ENCODE peak calls at places on chromosomes 16 and 17, in seven cellular contexts. One of them, this sample, is unnamed.

GRCh38 chr16:22353188-22353919 is 21.1 kb downstream of the CDR2 start:
- DNase-seq in caudate nucleus: no peak
- DNase-seq in M059J: peak
- DNase-seq in activated T-cell treated with anti-CD3 and anti-CD28 coated beads for 1 hour: no peak
- DNase-seq in anterior cingulate cortex: no peak
- DNase-seq in Ammon's horn: no peak
- DNase-seq in non-pigmented ciliary epithelial cell: peak
- DNase-seq in this sample: peak

GRCh38 chr17:46003907-46004748 is 5.1 kb downstream of the STH start:
- DNase-seq in M059J: peak
- DNase-seq in activated T-cell treated with anti-CD3 and anti-CD28 coated beads for 1 hour: no peak
- DNase-seq in Ammon's horn: peak
- DNase-seq in caudate nucleus: peak
- DNase-seq in anterior cingulate cortex: peak
- DNase-seq in non-pigmented ciliary epithelial cell: no peak
- DNase-seq in this sample: no peak

GRCh38 chr16:76226011-76226410 is 51.2 kb upstream of the CNTNAP4 start:
- DNase-seq in activated T-cell treated with anti-CD3 and anti-CD28 coated beads for 1 hour: no peak
- DNase-seq in Ammon's horn: no peak
- DNase-seq in non-pigmented ciliary epithelial cell: no peak
- DNase-seq in M059J: peak
- DNase-seq in anterior cingulate cortex: no peak
- DNase-seq in caudate nucleus: no peak
- DNase-seq in this sample: no peak

GRCh38 chr16:69243479-69243878 is 56.5 kb downstream of the SNTB2 start:
- DNase-seq in activated T-cell treated with anti-CD3 and anti-CD28 coated beads for 1 hour: no peak
- DNase-seq in Ammon's horn: no peak
- DNase-seq in non-pigmented ciliary epithelial cell: peak
- DNase-seq in caudate nucleus: no peak
- DNase-seq in anterior cingulate cortex: no peak
- DNase-seq in M059J: no peak
- DNase-seq in this sample: peak

GRCh38 chr16:67404740-67405226 is 11.5 kb upstream of the TPPP3 start:
- DNase-seq in Ammon's horn: no peak
- DNase-seq in non-pigmented ciliary epithelial cell: no peak
- DNase-seq in activated T-cell treated with anti-CD3 and anti-CD28 coated beads for 1 hour: no peak
- DNase-seq in anterior cingulate cortex: no peak
- DNase-seq in caudate nucleus: no peak
- DNase-seq in M059J: no peak
- DNase-seq in this sample: no peak

GRCh38 chr17:30321314-30321713 is 12.5 kb downstream of the TMIGD1 start:
- DNase-seq in anterior cingulate cortex: no peak
- DNase-seq in non-pigmented ciliary epithelial cell: no peak
- DNase-seq in Ammon's horn: no peak
- DNase-seq in M059J: no peak
- DNase-seq in caudate nucleus: no peak
- DNase-seq in activated T-cell treated with anti-CD3 and anti-CD28 coated beads for 1 hour: no peak
- DNase-seq in this sample: no peak

GRCh38 chr17:43917016-43917347 is 9.6 kb upstream of the MPP2 start:
- DNase-seq in anterior cingulate cortex: no peak
- DNase-seq in non-pigmented ciliary epithelial cell: no peak
- DNase-seq in Ammon's horn: no peak
- DNase-seq in activated T-cell treated with anti-CD3 and anti-CD28 coated beads for 1 hour: no peak
- DNase-seq in caudate nucleus: no peak
- DNase-seq in M059J: no peak
- DNase-seq in this sample: no peak

GRCh38 chr17:57187391-57187790 is 68.9 kb upstream of the MSI2 start:
- DNase-seq in non-pigmented ciliary epithelial cell: no peak
- DNase-seq in caudate nucleus: no peak
- DNase-seq in Ammon's horn: no peak
- DNase-seq in M059J: no peak
- DNase-seq in activated T-cell treated with anti-CD3 and anti-CD28 coated beads for 1 hour: no peak
- DNase-seq in anterior cingulate cortex: no peak
- DNase-seq in this sample: no peak

GRCh38 chr16:70161350-70161749 is 12.2 kb upstream of the CLEC18C start:
- DNase-seq in M059J: no peak
- DNase-seq in anterior cingulate cortex: no peak
- DNase-seq in activated T-cell treated with anti-CD3 and anti-CD28 coated beads for 1 hour: no peak
- DNase-seq in non-pigmented ciliary epithelial cell: no peak
- DNase-seq in Ammon's horn: no peak
- DNase-seq in caudate nucleus: no peak
- DNase-seq in this sample: no peak

GRCh38 chr17:10121971-10122707 is 76.3 kb downstream of the GAS7 start:
- DNase-seq in non-pigmented ciliary epithelial cell: no peak
- DNase-seq in activated T-cell treated with anti-CD3 and anti-CD28 coated beads for 1 hour: no peak
- DNase-seq in caudate nucleus: no peak
- DNase-seq in Ammon's horn: no peak
- DNase-seq in M059J: no peak
- DNase-seq in anterior cingulate cortex: no peak
- DNase-seq in this sample: no peak

GRCh38 chr16:66604376-66605176 is at the start of gene CMTM3:
- DNase-seq in anterior cingulate cortex: peak
- DNase-seq in activated T-cell treated with anti-CD3 and anti-CD28 coated beads for 1 hour: peak
- DNase-seq in caudate nucleus: no peak
- DNase-seq in M059J: peak
- DNase-seq in Ammon's horn: no peak
- DNase-seq in non-pigmented ciliary epithelial cell: no peak
- DNase-seq in this sample: peak

GRCh38 chr17:80872999-80873951 is 118.4 kb upstream of the CHMP6 start:
- DNase-seq in non-pigmented ciliary epithelial cell: no peak
- DNase-seq in activated T-cell treated with anti-CD3 and anti-CD28 coated beads for 1 hour: no peak
- DNase-seq in Ammon's horn: peak
- DNase-seq in M059J: peak
- DNase-seq in anterior cingulate cortex: peak
- DNase-seq in caudate nucleus: no peak
- DNase-seq in this sample: peak

GRCh38 chr17:80185968-80186367 is 16.1 kb downstream of the CARD14 start:
- DNase-seq in caudate nucleus: no peak
- DNase-seq in M059J: no peak
- DNase-seq in Ammon's horn: no peak
- DNase-seq in non-pigmented ciliary epithelial cell: no peak
- DNase-seq in anterior cingulate cortex: no peak
- DNase-seq in activated T-cell treated with anti-CD3 and anti-CD28 coated beads for 1 hour: no peak
- DNase-seq in this sample: no peak

GRCh38 chr16:88635671-88636070 is 2.7 kb upstream of the IL17C start:
- DNase-seq in non-pigmented ciliary epithelial cell: no peak
- DNase-seq in activated T-cell treated with anti-CD3 and anti-CD28 coated beads for 1 hour: no peak
- DNase-seq in Ammon's horn: no peak
- DNase-seq in caudate nucleus: no peak
- DNase-seq in M059J: no peak
- DNase-seq in anterior cingulate cortex: no peak
- DNase-seq in this sample: no peak

GRCh38 chr17:31052187-31052889 is 42.4 kb upstream of the NF1 start:
- DNase-seq in Ammon's horn: peak
- DNase-seq in non-pigmented ciliary epithelial cell: peak
- DNase-seq in M059J: peak
- DNase-seq in caudate nucleus: no peak
- DNase-seq in anterior cingulate cortex: no peak
- DNase-seq in activated T-cell treated with anti-CD3 and anti-CD28 coated beads for 1 hour: no peak
- DNase-seq in this sample: peak

GRCh38 chr17:65062168-65062915 is 5.8 kb upstream of the GNA13 start:
- DNase-seq in anterior cingulate cortex: no peak
- DNase-seq in non-pigmented ciliary epithelial cell: no peak
- DNase-seq in M059J: peak
- DNase-seq in caudate nucleus: no peak
- DNase-seq in Ammon's horn: no peak
- DNase-seq in activated T-cell treated with anti-CD3 and anti-CD28 coated beads for 1 hour: no peak
- DNase-seq in this sample: no peak

GRCh38 chr16:53904533-53904932 is 200.6 kb downstream of the FTO start:
- DNase-seq in Ammon's horn: no peak
- DNase-seq in anterior cingulate cortex: no peak
- DNase-seq in non-pigmented ciliary epithelial cell: no peak
- DNase-seq in caudate nucleus: no peak
- DNase-seq in M059J: peak
- DNase-seq in activated T-cell treated with anti-CD3 and anti-CD28 coated beads for 1 hour: no peak
- DNase-seq in this sample: no peak

GRCh38 chr17:47220531-47220999 is 11.4 kb downstream of the MYL4 start:
- DNase-seq in M059J: no peak
- DNase-seq in Ammon's horn: no peak
- DNase-seq in activated T-cell treated with anti-CD3 and anti-CD28 coated beads for 1 hour: no peak
- DNase-seq in anterior cingulate cortex: no peak
- DNase-seq in non-pigmented ciliary epithelial cell: no peak
- DNase-seq in caudate nucleus: no peak
- DNase-seq in this sample: no peak

GRCh38 chr16:2273484-2273883 is 5.6 kb upstream of the RNPS1 start:
- DNase-seq in activated T-cell treated with anti-CD3 and anti-CD28 coated beads for 1 hour: no peak
- DNase-seq in Ammon's horn: no peak
- DNase-seq in M059J: no peak
- DNase-seq in caudate nucleus: no peak
- DNase-seq in anterior cingulate cortex: no peak
- DNase-seq in non-pigmented ciliary epithelial cell: no peak
- DNase-seq in this sample: no peak

GRCh38 chr17:30148376-30148775 is 31.8 kb downstream of the NSRP1 start:
- DNase-seq in caudate nucleus: no peak
- DNase-seq in Ammon's horn: no peak
- DNase-seq in activated T-cell treated with anti-CD3 and anti-CD28 coated beads for 1 hour: no peak
- DNase-seq in non-pigmented ciliary epithelial cell: no peak
- DNase-seq in M059J: peak
- DNase-seq in anterior cingulate cortex: no peak
- DNase-seq in this sample: no peak

GRCh38 chr17:63116967-63117366 is 150.9 kb downstream of the TANC2 start:
- DNase-seq in activated T-cell treated with anti-CD3 and anti-CD28 coated beads for 1 hour: no peak
- DNase-seq in non-pigmented ciliary epithelial cell: no peak
- DNase-seq in M059J: peak
- DNase-seq in caudate nucleus: peak
- DNase-seq in Ammon's horn: peak
- DNase-seq in anterior cingulate cortex: peak
- DNase-seq in this sample: no peak

GRCh38 chr17:30345527-30346075 is 11.7 kb upstream of the TMIGD1 start:
- DNase-seq in anterior cingulate cortex: no peak
- DNase-seq in M059J: peak
- DNase-seq in Ammon's horn: no peak
- DNase-seq in caudate nucleus: no peak
- DNase-seq in non-pigmented ciliary epithelial cell: no peak
- DNase-seq in activated T-cell treated with anti-CD3 and anti-CD28 coated beads for 1 hour: no peak
- DNase-seq in this sample: peak

GRCh38 chr16:66927012-66927436 is 1.7 kb upstream of the RRAD start:
- DNase-seq in Ammon's horn: no peak
- DNase-seq in non-pigmented ciliary epithelial cell: peak
- DNase-seq in M059J: peak
- DNase-seq in caudate nucleus: no peak
- DNase-seq in anterior cingulate cortex: no peak
- DNase-seq in activated T-cell treated with anti-CD3 and anti-CD28 coated beads for 1 hour: no peak
- DNase-seq in this sample: peak

GRCh38 chr16:13645525-13645924 is 274.4 kb upstream of the ERCC4 start:
- DNase-seq in anterior cingulate cortex: no peak
- DNase-seq in activated T-cell treated with anti-CD3 and anti-CD28 coated beads for 1 hour: no peak
- DNase-seq in non-pigmented ciliary epithelial cell: no peak
- DNase-seq in Ammon's horn: no peak
- DNase-seq in caudate nucleus: no peak
- DNase-seq in M059J: no peak
- DNase-seq in this sample: no peak

GRCh38 chr16:86895609-86896008 is 317.3 kb downstream of the FOXL1 start:
- DNase-seq in activated T-cell treated with anti-CD3 and anti-CD28 coated beads for 1 hour: no peak
- DNase-seq in anterior cingulate cortex: no peak
- DNase-seq in non-pigmented ciliary epithelial cell: no peak
- DNase-seq in M059J: no peak
- DNase-seq in caudate nucleus: no peak
- DNase-seq in Ammon's horn: no peak
- DNase-seq in this sample: no peak

GRCh38 chr17:65170839-65171238 is 33.7 kb downstream of the RGS9 start:
- DNase-seq in caudate nucleus: no peak
- DNase-seq in non-pigmented ciliary epithelial cell: no peak
- DNase-seq in anterior cingulate cortex: no peak
- DNase-seq in Ammon's horn: peak
- DNase-seq in M059J: peak
- DNase-seq in activated T-cell treated with anti-CD3 and anti-CD28 coated beads for 1 hour: no peak
- DNase-seq in this sample: no peak

GRCh38 chr17:27904534-27904933 is 11.4 kb upstream of the LYRM9 start:
- DNase-seq in non-pigmented ciliary epithelial cell: no peak
- DNase-seq in Ammon's horn: no peak
- DNase-seq in activated T-cell treated with anti-CD3 and anti-CD28 coated beads for 1 hour: no peak
- DNase-seq in anterior cingulate cortex: no peak
- DNase-seq in M059J: no peak
- DNase-seq in caudate nucleus: no peak
- DNase-seq in this sample: no peak

GRCh38 chr17:76865174-76865573 is 3.0 kb upstream of the MGAT5B start:
- DNase-seq in non-pigmented ciliary epithelial cell: no peak
- DNase-seq in anterior cingulate cortex: no peak
- DNase-seq in caudate nucleus: no peak
- DNase-seq in M059J: no peak
- DNase-seq in activated T-cell treated with anti-CD3 and anti-CD28 coated beads for 1 hour: no peak
- DNase-seq in Ammon's horn: no peak
- DNase-seq in this sample: no peak

GRCh38 chr16:71337631-71338030 is 20.9 kb upstream of the CALB2 start:
- DNase-seq in non-pigmented ciliary epithelial cell: no peak
- DNase-seq in activated T-cell treated with anti-CD3 and anti-CD28 coated beads for 1 hour: no peak
- DNase-seq in Ammon's horn: no peak
- DNase-seq in M059J: no peak
- DNase-seq in anterior cingulate cortex: no peak
- DNase-seq in caudate nucleus: no peak
- DNase-seq in this sample: no peak

GRCh38 chr17:66468241-66469087 is 166.1 kb downstream of the PRKCA start:
- DNase-seq in anterior cingulate cortex: peak
- DNase-seq in Ammon's horn: peak
- DNase-seq in non-pigmented ciliary epithelial cell: no peak
- DNase-seq in M059J: peak
- DNase-seq in activated T-cell treated with anti-CD3 and anti-CD28 coated beads for 1 hour: no peak
- DNase-seq in caudate nucleus: no peak
- DNase-seq in this sample: peak

GRCh38 chr17:3381957-3382356 is 4.2 kb downstream of the OR3A2 start:
- DNase-seq in M059J: no peak
- DNase-seq in non-pigmented ciliary epithelial cell: no peak
- DNase-seq in activated T-cell treated with anti-CD3 and anti-CD28 coated beads for 1 hour: no peak
- DNase-seq in caudate nucleus: no peak
- DNase-seq in anterior cingulate cortex: no peak
- DNase-seq in Ammon's horn: no peak
- DNase-seq in this sample: no peak